ENCODE peak calls at places on chromosome 3, in seven cellular contexts. H, K, Q, O, M, D and G are unnamed samples.
A peak's percentile ranks its signal among the peaks of the same experiment; 100 is the strongest.

GRCh38 chr3:150462108-150462507 is 54.0 kb downstream of the TSC22D2 start:
- DNase-seq in H (no peak), K (no peak), Q (no peak), O (no peak), M (no peak), D (no peak), G (no peak)

GRCh38 chr3:4897765-4898453 is 81.3 kb upstream of the BHLHE40 start:
- DNase-seq in H (no peak), K (no peak), Q (no peak), O (peak; percentile 54), M (no peak), D (no peak), G (no peak)

GRCh38 chr3:171001957-171002694 is 24.4 kb downstream of the SLC2A2 start:
- DNase-seq in H (no peak), K (no peak), Q (no peak), O (peak; percentile 68), M (no peak), D (peak; percentile 19), G (no peak)

GRCh38 chr3:49019941-49020334 is 1.6 kb upstream of the DALRD3 start:
- DNase-seq in H (no peak), K (no peak), Q (no peak), O (no peak), M (no peak), D (no peak), G (no peak)

GRCh38 chr3:123883656-123884257 is 375 bp downstream of the MYLK start:
- DNase-seq in H (no peak), K (no peak), Q (peak; percentile 69), O (peak; percentile 27), M (peak; percentile 56), D (no peak), G (no peak)

GRCh38 chr3:160125188-160125587 is 100.0 kb upstream of the C3orf80 start:
- DNase-seq in H (no peak), K (no peak), Q (no peak), O (no peak), M (no peak), D (no peak), G (no peak)

GRCh38 chr3:184666422-184666821 is 45.4 kb downstream of the MAGEF1 start:
- DNase-seq in H (no peak), K (no peak), Q (no peak), O (no peak), M (no peak), D (no peak), G (no peak)

GRCh38 chr3:180018588-180018987 is 18.1 kb downstream of the PEX5L start:
- DNase-seq in H (no peak), K (no peak), Q (peak; percentile 48), O (no peak), M (no peak), D (no peak), G (no peak)

GRCh38 chr3:8891774-8892173 is 71.5 kb downstream of the RAD18 start:
- DNase-seq in H (no peak), K (no peak), Q (no peak), O (peak; percentile 76), M (no peak), D (peak; percentile 56), G (no peak)

GRCh38 chr3:172040976-172041963 is 1.9 kb downstream of the FNDC3B start:
- DNase-seq in H (no peak), K (no peak), Q (peak; percentile 43), O (peak; percentile 58), M (peak; percentile 30), D (peak; percentile 55), G (no peak)

GRCh38 chr3:10547841-10548783 is 42.7 kb upstream of the ATP2B2 start:
- DNase-seq in H (no peak), K (no peak), Q (no peak), O (no peak), M (no peak), D (no peak), G (peak; percentile 70)

GRCh38 chr3:129608087-129608935 is 1.8 kb upstream of the PLXND1 start:
- DNase-seq in H (no peak), K (no peak), Q (peak; percentile 63), O (peak; percentile 54), M (peak; percentile 54), D (no peak), G (no peak)

GRCh38 chr3:188283347-188283746 is 129.4 kb downstream of the LPP start:
- DNase-seq in H (peak; percentile 41), K (no peak), Q (no peak), O (peak; percentile 36), M (no peak), D (no peak), G (no peak)

GRCh38 chr3:58271901-58272501 is 34.0 kb upstream of the RPP14 start:
- DNase-seq in H (no peak), K (no peak), Q (no peak), O (peak; percentile 95), M (no peak), D (peak; percentile 85), G (no peak)

GRCh38 chr3:10366681-10367101 is 45.8 kb upstream of the SEC13 start:
- DNase-seq in H (no peak), K (no peak), Q (peak; percentile 36), O (peak; percentile 99), M (no peak), D (peak; percentile 98), G (no peak)

DNA sequence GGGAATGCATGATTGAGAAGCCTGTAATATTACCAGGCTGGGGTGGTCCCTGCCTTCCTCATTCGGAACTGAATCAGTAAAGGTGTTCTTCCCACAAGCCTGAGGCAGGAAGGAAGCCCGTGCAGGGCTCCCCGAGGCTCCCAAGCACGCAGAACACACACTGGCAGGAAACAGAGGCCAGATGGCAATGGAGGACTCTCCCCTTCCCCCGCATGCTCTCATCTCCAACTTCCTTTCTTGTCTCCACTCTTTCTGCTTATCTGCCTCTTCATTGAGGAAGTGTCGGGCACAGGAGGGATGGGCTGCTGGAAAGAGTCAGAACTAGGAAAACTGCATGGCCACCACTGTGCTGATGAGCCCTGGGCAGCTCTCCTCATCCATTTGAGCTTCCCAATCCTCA is 123.5 kb downstream of the NUP210 start:
- DNase-seq in H (no peak), K (no peak), Q (no peak), O (no peak), M (no peak), D (no peak), G (no peak)
- TF ChIP-seq CTCF in H (no peak), K (no peak), Q (no peak), O (no peak), M (no peak), D (no peak), G (no peak)

DNA sequence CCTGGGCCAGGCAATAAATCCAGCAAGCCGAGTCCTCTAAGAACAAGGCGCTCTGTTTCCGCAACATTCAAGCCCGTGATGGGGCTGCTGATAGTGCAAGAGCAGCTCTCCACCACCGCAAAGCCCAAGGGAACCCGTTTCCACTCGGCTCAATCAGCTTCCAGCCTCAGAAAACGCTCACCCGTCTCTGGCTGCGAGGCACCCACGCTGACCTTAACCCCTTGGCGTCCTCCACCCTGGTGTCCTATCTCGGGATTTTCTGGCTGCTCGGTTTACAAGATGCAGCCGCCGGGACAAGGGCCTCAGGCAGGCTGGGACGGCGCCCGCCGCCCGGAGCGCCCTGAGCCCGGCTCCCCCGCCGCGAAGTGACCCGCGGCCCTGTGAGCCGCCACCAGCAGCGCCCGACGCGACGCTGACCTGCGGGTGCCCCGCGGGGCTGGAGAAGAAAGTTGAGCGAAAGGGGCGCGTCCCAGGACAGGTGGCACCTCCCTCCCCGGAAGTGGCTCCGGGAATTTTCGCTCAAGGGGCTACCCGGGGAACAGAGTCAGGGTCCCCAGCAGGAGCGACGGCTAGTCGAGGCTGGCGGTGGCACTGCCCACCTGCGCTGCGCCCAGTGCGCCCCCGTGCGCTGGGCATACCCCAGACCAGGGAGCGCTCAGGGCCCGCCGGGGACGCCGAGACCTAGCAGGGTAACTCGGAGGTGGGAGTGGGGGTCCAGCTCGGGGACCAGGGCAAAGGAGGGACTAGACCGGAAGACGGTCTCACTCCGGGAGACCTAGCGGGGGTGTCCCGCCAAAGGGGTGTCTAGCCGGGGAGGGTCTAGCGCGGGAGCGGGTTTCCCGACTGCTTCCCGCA is 18.1 kb downstream of the SPATA12 start:
- DNase-seq in H (peak; percentile 50), K (no peak), Q (peak; percentile 64), O (peak; percentile 55), M (peak; percentile 36), D (no peak), G (no peak)
- TF ChIP-seq CTCF in H (no peak), K (no peak), Q (peak; percentile 19), O (no peak), M (no peak), D (peak; percentile 10), G (no peak)

GRCh38 chr3:186614597-186615483 is 2.0 kb downstream of the AHSG start:
- DNase-seq in H (peak; percentile 78), K (no peak), Q (peak; percentile 79), O (peak; percentile 42), M (peak; percentile 88), D (peak; percentile 66), G (peak; percentile 91)
- TF ChIP-seq CTCF in H (peak; percentile 92), K (peak; percentile 97), Q (peak; percentile 99), O (peak; percentile 99), M (peak; percentile 91), D (peak; percentile 98), G (peak; percentile 96)

GRCh38 chr3:42960781-42961180 is 18.3 kb upstream of the GASK1A start:
- DNase-seq in H (no peak), K (no peak), Q (no peak), O (no peak), M (no peak), D (no peak), G (no peak)

GRCh38 chr3:42964286-42964685 is 14.8 kb upstream of the GASK1A start:
- DNase-seq in H (no peak), K (no peak), Q (no peak), O (no peak), M (no peak), D (no peak), G (no peak)

GRCh38 chr3:42960282-42960681 is 18.8 kb upstream of the GASK1A start:
- DNase-seq in H (no peak), K (no peak), Q (no peak), O (no peak), M (no peak), D (no peak), G (no peak)

GRCh38 chr3:42957573-42957972 is 21.5 kb upstream of the GASK1A start:
- DNase-seq in H (no peak), K (no peak), Q (no peak), O (no peak), M (no peak), D (no peak), G (no peak)

GRCh38 chr3:42961633-42962032 is 17.5 kb upstream of the GASK1A start:
- DNase-seq in H (peak; percentile 34), K (no peak), Q (peak; percentile 76), O (peak; percentile 34), M (peak; percentile 29), D (peak; percentile 53), G (no peak)
- TF ChIP-seq CTCF in H (peak; percentile 51), K (peak; percentile 64), Q (peak; percentile 79), O (peak; percentile 65), M (no peak), D (peak; percentile 87), G (peak; percentile 72)